ENCODE peak calls at places on chromosomes 7 and 10, in ten cellular contexts. One of them, this sample, is unnamed.

GRCh38 chr10:112716924-112717348 is 233.1 kb upstream of the TCF7L2 start:
- DNase-seq in lower lobe of right lung: no peak
- DNase-seq in T47D: peak
- DNase-seq in globus pallidus: no peak
- DNase-seq in sciatic nerve: no peak
- DNase-seq in prostate gland: no peak
- DNase-seq in G401: no peak
- DNase-seq in HCEC 1CT: peak
- DNase-seq in ELR: peak
- DNase-seq in NCI-H2107: no peak
- DNase-seq in this sample: no peak

GRCh38 chr7:1081336-1081735 is 6.6 kb upstream of the GPER1 start:
- DNase-seq in HCEC 1CT: no peak
- DNase-seq in NCI-H2107: no peak
- DNase-seq in prostate gland: no peak
- DNase-seq in ELR: no peak
- DNase-seq in T47D: no peak
- DNase-seq in sciatic nerve: no peak
- DNase-seq in G401: no peak
- DNase-seq in lower lobe of right lung: no peak
- DNase-seq in globus pallidus: no peak
- DNase-seq in this sample: no peak

GRCh38 chr10:13019280-13019679 is 17.8 kb upstream of the CCDC3 start:
- DNase-seq in G401: no peak
- DNase-seq in HCEC 1CT: no peak
- DNase-seq in ELR: no peak
- DNase-seq in T47D: no peak
- DNase-seq in globus pallidus: no peak
- DNase-seq in NCI-H2107: no peak
- DNase-seq in sciatic nerve: no peak
- DNase-seq in prostate gland: no peak
- DNase-seq in lower lobe of right lung: no peak
- DNase-seq in this sample: no peak

GRCh38 chr10:32379314-32379949 is 32.5 kb upstream of the EPC1 start:
- DNase-seq in G401: peak
- DNase-seq in ELR: peak
- DNase-seq in HCEC 1CT: peak
- DNase-seq in prostate gland: peak
- DNase-seq in NCI-H2107: peak
- DNase-seq in lower lobe of right lung: no peak
- DNase-seq in sciatic nerve: no peak
- DNase-seq in T47D: peak
- DNase-seq in globus pallidus: peak
- DNase-seq in this sample: no peak

GRCh38 chr10:133446979-133447378 is 6.8 kb upstream of the SCART1 start:
- DNase-seq in lower lobe of right lung: no peak
- DNase-seq in ELR: no peak
- DNase-seq in sciatic nerve: no peak
- DNase-seq in NCI-H2107: no peak
- DNase-seq in G401: no peak
- DNase-seq in T47D: no peak
- DNase-seq in globus pallidus: no peak
- DNase-seq in prostate gland: no peak
- DNase-seq in HCEC 1CT: no peak
- DNase-seq in this sample: no peak

GRCh38 chr10:98254234-98254858 is 13.6 kb downstream of the LOXL4 start:
- DNase-seq in globus pallidus: no peak
- DNase-seq in ELR: no peak
- DNase-seq in NCI-H2107: no peak
- DNase-seq in G401: peak
- DNase-seq in prostate gland: no peak
- DNase-seq in lower lobe of right lung: no peak
- DNase-seq in sciatic nerve: no peak
- DNase-seq in HCEC 1CT: no peak
- DNase-seq in T47D: no peak
- DNase-seq in this sample: no peak

GRCh38 chr10:115945696-115946445 is 327.1 kb downstream of the GFRA1 start:
- DNase-seq in HCEC 1CT: peak
- DNase-seq in NCI-H2107: no peak
- DNase-seq in G401: no peak
- DNase-seq in globus pallidus: no peak
- DNase-seq in sciatic nerve: no peak
- DNase-seq in ELR: peak
- DNase-seq in T47D: no peak
- DNase-seq in lower lobe of right lung: no peak
- DNase-seq in prostate gland: no peak
- DNase-seq in this sample: no peak

GRCh38 chr10:55146032-55146431 is 345.0 kb upstream of the PCDH15 start:
- DNase-seq in NCI-H2107: no peak
- DNase-seq in T47D: no peak
- DNase-seq in HCEC 1CT: peak
- DNase-seq in lower lobe of right lung: no peak
- DNase-seq in ELR: peak
- DNase-seq in prostate gland: no peak
- DNase-seq in sciatic nerve: no peak
- DNase-seq in globus pallidus: no peak
- DNase-seq in G401: no peak
- DNase-seq in this sample: no peak

GRCh38 chr7:75762350-75762917 is 9.6 kb downstream of the CCL26 start:
- DNase-seq in sciatic nerve: no peak
- DNase-seq in HCEC 1CT: peak
- DNase-seq in prostate gland: no peak
- DNase-seq in lower lobe of right lung: no peak
- DNase-seq in NCI-H2107: peak
- DNase-seq in globus pallidus: peak
- DNase-seq in G401: peak
- DNase-seq in T47D: peak
- DNase-seq in ELR: peak
- DNase-seq in this sample: no peak

GRCh38 chr7:124152859-124153692 is 120.2 kb upstream of the TMEM229A start:
- DNase-seq in NCI-H2107: no peak
- DNase-seq in G401: peak
- DNase-seq in prostate gland: no peak
- DNase-seq in globus pallidus: peak
- DNase-seq in T47D: peak
- DNase-seq in HCEC 1CT: peak
- DNase-seq in sciatic nerve: no peak
- DNase-seq in ELR: peak
- DNase-seq in lower lobe of right lung: no peak
- DNase-seq in this sample: no peak

GRCh38 chr10:78196964-78197363 is 163.3 kb downstream of the RPS24 start:
- DNase-seq in HCEC 1CT: peak
- DNase-seq in prostate gland: no peak
- DNase-seq in G401: no peak
- DNase-seq in NCI-H2107: no peak
- DNase-seq in lower lobe of right lung: no peak
- DNase-seq in sciatic nerve: no peak
- DNase-seq in ELR: peak
- DNase-seq in T47D: no peak
- DNase-seq in globus pallidus: no peak
- DNase-seq in this sample: no peak

GRCh38 chr10:59222788-59223187 is 46.3 kb downstream of the PHYHIPL start:
- DNase-seq in T47D: peak
- DNase-seq in HCEC 1CT: no peak
- DNase-seq in sciatic nerve: no peak
- DNase-seq in ELR: no peak
- DNase-seq in globus pallidus: no peak
- DNase-seq in prostate gland: no peak
- DNase-seq in NCI-H2107: no peak
- DNase-seq in lower lobe of right lung: no peak
- DNase-seq in G401: no peak
- DNase-seq in this sample: no peak

GRCh38 chr7:5755704-5756131 is 25.7 kb downstream of the RNF216 start:
- DNase-seq in ELR: no peak
- DNase-seq in globus pallidus: peak
- DNase-seq in T47D: no peak
- DNase-seq in HCEC 1CT: peak
- DNase-seq in G401: peak
- DNase-seq in sciatic nerve: no peak
- DNase-seq in NCI-H2107: no peak
- DNase-seq in lower lobe of right lung: no peak
- DNase-seq in prostate gland: no peak
- DNase-seq in this sample: no peak

GRCh38 chr7:106823631-106824030 is 41.5 kb upstream of the PIK3CG start:
- DNase-seq in NCI-H2107: no peak
- DNase-seq in T47D: no peak
- DNase-seq in lower lobe of right lung: no peak
- DNase-seq in globus pallidus: no peak
- DNase-seq in G401: no peak
- DNase-seq in prostate gland: no peak
- DNase-seq in ELR: peak
- DNase-seq in sciatic nerve: no peak
- DNase-seq in HCEC 1CT: no peak
- DNase-seq in this sample: no peak

GRCh38 chr7:47794016-47794415 is 154.2 kb downstream of the PKD1L1 start:
- DNase-seq in HCEC 1CT: no peak
- DNase-seq in T47D: no peak
- DNase-seq in prostate gland: no peak
- DNase-seq in globus pallidus: no peak
- DNase-seq in sciatic nerve: no peak
- DNase-seq in G401: no peak
- DNase-seq in ELR: no peak
- DNase-seq in NCI-H2107: no peak
- DNase-seq in lower lobe of right lung: no peak
- DNase-seq in this sample: no peak

GRCh38 chr10:59124187-59124586 is 52.3 kb upstream of the PHYHIPL start:
- DNase-seq in sciatic nerve: no peak
- DNase-seq in prostate gland: no peak
- DNase-seq in globus pallidus: peak
- DNase-seq in G401: no peak
- DNase-seq in ELR: no peak
- DNase-seq in NCI-H2107: no peak
- DNase-seq in HCEC 1CT: no peak
- DNase-seq in lower lobe of right lung: no peak
- DNase-seq in T47D: no peak
- DNase-seq in this sample: no peak

GRCh38 chr10:16611037-16611436 is 89.4 kb upstream of the C1QL3 start:
- DNase-seq in G401: peak
- DNase-seq in NCI-H2107: no peak
- DNase-seq in HCEC 1CT: no peak
- DNase-seq in prostate gland: no peak
- DNase-seq in T47D: no peak
- DNase-seq in ELR: no peak
- DNase-seq in sciatic nerve: no peak
- DNase-seq in globus pallidus: no peak
- DNase-seq in lower lobe of right lung: no peak
- DNase-seq in this sample: no peak

GRCh38 chr10:72637398-72637857 is 11.5 kb upstream of the MICU1 start:
- DNase-seq in ELR: peak
- DNase-seq in lower lobe of right lung: no peak
- DNase-seq in G401: no peak
- DNase-seq in globus pallidus: peak
- DNase-seq in T47D: no peak
- DNase-seq in sciatic nerve: no peak
- DNase-seq in HCEC 1CT: peak
- DNase-seq in NCI-H2107: no peak
- DNase-seq in prostate gland: no peak
- DNase-seq in this sample: no peak

GRCh38 chr7:84021292-84021898 is 173.2 kb downstream of the SEMA3A start:
- DNase-seq in globus pallidus: no peak
- DNase-seq in NCI-H2107: no peak
- DNase-seq in prostate gland: no peak
- DNase-seq in G401: peak
- DNase-seq in sciatic nerve: no peak
- DNase-seq in HCEC 1CT: peak
- DNase-seq in T47D: no peak
- DNase-seq in ELR: peak
- DNase-seq in lower lobe of right lung: no peak
- DNase-seq in this sample: no peak

GRCh38 chr10:84948644-84949043 is 620.3 kb downstream of the CCSER2 start:
- DNase-seq in NCI-H2107: no peak
- DNase-seq in lower lobe of right lung: no peak
- DNase-seq in G401: no peak
- DNase-seq in HCEC 1CT: no peak
- DNase-seq in T47D: peak
- DNase-seq in ELR: no peak
- DNase-seq in sciatic nerve: no peak
- DNase-seq in prostate gland: no peak
- DNase-seq in globus pallidus: no peak
- DNase-seq in this sample: no peak

GRCh38 chr7:81482600-81483186 is 287.2 kb downstream of the HGF start:
- DNase-seq in globus pallidus: peak
- DNase-seq in sciatic nerve: no peak
- DNase-seq in lower lobe of right lung: no peak
- DNase-seq in G401: peak
- DNase-seq in ELR: peak
- DNase-seq in NCI-H2107: no peak
- DNase-seq in HCEC 1CT: peak
- DNase-seq in T47D: peak
- DNase-seq in prostate gland: no peak
- DNase-seq in this sample: no peak

GRCh38 chr7:111392976-111393762 is 169.1 kb downstream of the IMMP2L start:
- DNase-seq in NCI-H2107: no peak
- DNase-seq in lower lobe of right lung: no peak
- DNase-seq in globus pallidus: no peak
- DNase-seq in sciatic nerve: no peak
- DNase-seq in prostate gland: no peak
- DNase-seq in T47D: no peak
- DNase-seq in ELR: no peak
- DNase-seq in HCEC 1CT: no peak
- DNase-seq in G401: no peak
- DNase-seq in this sample: no peak

GRCh38 chr10:77186936-77187335 is 450.7 kb downstream of the KCNMA1 start:
- DNase-seq in lower lobe of right lung: no peak
- DNase-seq in prostate gland: no peak
- DNase-seq in T47D: no peak
- DNase-seq in ELR: peak
- DNase-seq in NCI-H2107: no peak
- DNase-seq in HCEC 1CT: peak
- DNase-seq in sciatic nerve: no peak
- DNase-seq in G401: no peak
- DNase-seq in globus pallidus: no peak
- DNase-seq in this sample: no peak

GRCh38 chr10:120806081-120806480 is 45.1 kb upstream of the WDR11 start:
- DNase-seq in HCEC 1CT: no peak
- DNase-seq in prostate gland: no peak
- DNase-seq in T47D: no peak
- DNase-seq in G401: no peak
- DNase-seq in sciatic nerve: no peak
- DNase-seq in lower lobe of right lung: no peak
- DNase-seq in NCI-H2107: no peak
- DNase-seq in ELR: no peak
- DNase-seq in globus pallidus: no peak
- DNase-seq in this sample: no peak

GRCh38 chr7:90242369-90243168 is 2.4 kb upstream of the CFAP69 start:
- DNase-seq in NCI-H2107: no peak
- DNase-seq in globus pallidus: no peak
- DNase-seq in ELR: no peak
- DNase-seq in G401: no peak
- DNase-seq in sciatic nerve: no peak
- DNase-seq in lower lobe of right lung: no peak
- DNase-seq in T47D: no peak
- DNase-seq in HCEC 1CT: no peak
- DNase-seq in prostate gland: no peak
- DNase-seq in this sample: no peak

This sample was measured in spleen.